ENCODE peak calls at places on chromosomes 13 and 19, in seven cellular contexts. One of them, this sample, is unnamed.

GRCh38 chr13:73708393-73708985 is 425.7 kb downstream of the KLF12 start:
- DNase-seq in fibroblast of lung: peak
- DNase-seq in effector CD4-positive, alpha-beta T cell: peak
- DNase-seq in osteocyte: no peak
- DNase-seq in nephron progenitor cell: peak
- DNase-seq in fibroblast of pulmonary artery: peak
- DNase-seq in NB4: peak
- DNase-seq in this sample: no peak

GRCh38 chr19:52297601-52298358 is 811 bp downstream of the ZNF480 start:
- DNase-seq in fibroblast of lung: peak
- DNase-seq in nephron progenitor cell: peak
- DNase-seq in effector CD4-positive, alpha-beta T cell: no peak
- DNase-seq in NB4: peak
- DNase-seq in fibroblast of pulmonary artery: peak
- DNase-seq in osteocyte: no peak
- DNase-seq in this sample: no peak

GRCh38 chr19:13155472-13156284 is 5.5 kb downstream of the IER2 start:
- DNase-seq in NB4: peak
- DNase-seq in fibroblast of pulmonary artery: peak
- DNase-seq in nephron progenitor cell: peak
- DNase-seq in fibroblast of lung: peak
- DNase-seq in osteocyte: peak
- DNase-seq in effector CD4-positive, alpha-beta T cell: peak
- DNase-seq in this sample: no peak

GRCh38 chr19:49327878-49328544 is 3.0 kb upstream of the SLC6A16 start:
- DNase-seq in fibroblast of lung: peak
- DNase-seq in osteocyte: peak
- DNase-seq in nephron progenitor cell: no peak
- DNase-seq in fibroblast of pulmonary artery: peak
- DNase-seq in effector CD4-positive, alpha-beta T cell: peak
- DNase-seq in NB4: peak
- DNase-seq in this sample: no peak

GRCh38 chr19:2877398-2878331 is 10.5 kb downstream of the ZNF556 start:
- DNase-seq in nephron progenitor cell: no peak
- DNase-seq in fibroblast of lung: no peak
- DNase-seq in osteocyte: no peak
- DNase-seq in fibroblast of pulmonary artery: no peak
- DNase-seq in NB4: no peak
- DNase-seq in effector CD4-positive, alpha-beta T cell: no peak
- DNase-seq in this sample: no peak

GRCh38 chr13:110250258-110250891 is 56.6 kb downstream of the COL4A1 start:
- DNase-seq in effector CD4-positive, alpha-beta T cell: no peak
- DNase-seq in NB4: no peak
- DNase-seq in fibroblast of lung: peak
- DNase-seq in nephron progenitor cell: no peak
- DNase-seq in osteocyte: peak
- DNase-seq in fibroblast of pulmonary artery: peak
- DNase-seq in this sample: peak

GRCh38 chr19:35545855-35546381 is 492 bp downstream of the TMEM147 start:
- DNase-seq in fibroblast of lung: peak
- DNase-seq in nephron progenitor cell: peak
- DNase-seq in NB4: peak
- DNase-seq in fibroblast of pulmonary artery: no peak
- DNase-seq in osteocyte: no peak
- DNase-seq in effector CD4-positive, alpha-beta T cell: peak
- DNase-seq in this sample: no peak

GRCh38 chr13:36752673-36753072 is 66.3 kb upstream of the RFXAP start:
- DNase-seq in fibroblast of pulmonary artery: peak
- DNase-seq in osteocyte: no peak
- DNase-seq in effector CD4-positive, alpha-beta T cell: no peak
- DNase-seq in NB4: no peak
- DNase-seq in nephron progenitor cell: no peak
- DNase-seq in fibroblast of lung: peak
- DNase-seq in this sample: no peak

GRCh38 chr19:43594710-43595604 is 977 bp downstream of the IRGQ start:
- DNase-seq in fibroblast of lung: peak
- DNase-seq in osteocyte: no peak
- DNase-seq in NB4: peak
- DNase-seq in fibroblast of pulmonary artery: peak
- DNase-seq in effector CD4-positive, alpha-beta T cell: peak
- DNase-seq in nephron progenitor cell: peak
- DNase-seq in this sample: no peak

GRCh38 chr19:51027126-51027806 is 850 bp upstream of the KLK11 start:
- DNase-seq in nephron progenitor cell: no peak
- DNase-seq in fibroblast of pulmonary artery: no peak
- DNase-seq in NB4: no peak
- DNase-seq in osteocyte: no peak
- DNase-seq in fibroblast of lung: no peak
- DNase-seq in effector CD4-positive, alpha-beta T cell: no peak
- DNase-seq in this sample: no peak

GRCh38 chr13:61751039-61751438 is 335.4 kb upstream of the PCDH20 start:
- DNase-seq in fibroblast of lung: peak
- DNase-seq in nephron progenitor cell: no peak
- DNase-seq in NB4: no peak
- DNase-seq in osteocyte: no peak
- DNase-seq in effector CD4-positive, alpha-beta T cell: no peak
- DNase-seq in fibroblast of pulmonary artery: no peak
- DNase-seq in this sample: no peak

GRCh38 chr13:35818577-35819165 is 312.5 kb downstream of the DCLK1 start:
- DNase-seq in nephron progenitor cell: no peak
- DNase-seq in osteocyte: no peak
- DNase-seq in fibroblast of lung: peak
- DNase-seq in fibroblast of pulmonary artery: peak
- DNase-seq in NB4: peak
- DNase-seq in effector CD4-positive, alpha-beta T cell: no peak
- DNase-seq in this sample: no peak

GRCh38 chr13:72384879-72385278 is 342.6 kb downstream of the MZT1 start:
- DNase-seq in fibroblast of pulmonary artery: peak
- DNase-seq in nephron progenitor cell: no peak
- DNase-seq in fibroblast of lung: peak
- DNase-seq in effector CD4-positive, alpha-beta T cell: no peak
- DNase-seq in NB4: peak
- DNase-seq in osteocyte: no peak
- DNase-seq in this sample: no peak

GRCh38 chr13:66689628-66690027 is 540.5 kb downstream of the PCDH9 start:
- DNase-seq in fibroblast of lung: peak
- DNase-seq in fibroblast of pulmonary artery: peak
- DNase-seq in effector CD4-positive, alpha-beta T cell: no peak
- DNase-seq in NB4: no peak
- DNase-seq in osteocyte: no peak
- DNase-seq in nephron progenitor cell: no peak
- DNase-seq in this sample: no peak

GRCh38 chr13:33228645-33229445 is 56.7 kb downstream of the STARD13 start:
- DNase-seq in effector CD4-positive, alpha-beta T cell: no peak
- DNase-seq in NB4: peak
- DNase-seq in fibroblast of pulmonary artery: peak
- DNase-seq in fibroblast of lung: peak
- DNase-seq in nephron progenitor cell: no peak
- DNase-seq in osteocyte: no peak
- DNase-seq in this sample: no peak

GRCh38 chr19:45809643-45810159 is 5.4 kb downstream of the RSPH6A start:
- DNase-seq in fibroblast of pulmonary artery: peak
- DNase-seq in NB4: peak
- DNase-seq in nephron progenitor cell: no peak
- DNase-seq in effector CD4-positive, alpha-beta T cell: no peak
- DNase-seq in osteocyte: no peak
- DNase-seq in fibroblast of lung: peak
- DNase-seq in this sample: no peak

GRCh38 chr13:42967660-42968059 is 24.4 kb downstream of the EPSTI1 start:
- DNase-seq in osteocyte: no peak
- DNase-seq in fibroblast of pulmonary artery: no peak
- DNase-seq in nephron progenitor cell: no peak
- DNase-seq in NB4: no peak
- DNase-seq in fibroblast of lung: no peak
- DNase-seq in effector CD4-positive, alpha-beta T cell: no peak
- DNase-seq in this sample: no peak

GRCh38 chr13:59425211-59425721 is 738.5 kb downstream of the DIAPH3 start:
- DNase-seq in fibroblast of lung: peak
- DNase-seq in effector CD4-positive, alpha-beta T cell: no peak
- DNase-seq in fibroblast of pulmonary artery: peak
- DNase-seq in osteocyte: no peak
- DNase-seq in NB4: no peak
- DNase-seq in nephron progenitor cell: no peak
- DNase-seq in this sample: no peak

GRCh38 chr13:91804724-91805123 is 406.3 kb downstream of the GPC5 start:
- DNase-seq in NB4: no peak
- DNase-seq in fibroblast of lung: no peak
- DNase-seq in fibroblast of pulmonary artery: no peak
- DNase-seq in osteocyte: no peak
- DNase-seq in effector CD4-positive, alpha-beta T cell: no peak
- DNase-seq in nephron progenitor cell: no peak
- DNase-seq in this sample: no peak

GRCh38 chr19:4654437-4655361 is 15.4 kb downstream of the TNFAIP8L1 start:
- DNase-seq in nephron progenitor cell: no peak
- DNase-seq in effector CD4-positive, alpha-beta T cell: no peak
- DNase-seq in fibroblast of lung: no peak
- DNase-seq in fibroblast of pulmonary artery: no peak
- DNase-seq in osteocyte: no peak
- DNase-seq in NB4: peak
- DNase-seq in this sample: no peak

GRCh38 chr13:38965281-38965680 is 25.4 kb downstream of the STOML3 start:
- DNase-seq in NB4: no peak
- DNase-seq in nephron progenitor cell: no peak
- DNase-seq in effector CD4-positive, alpha-beta T cell: no peak
- DNase-seq in fibroblast of pulmonary artery: no peak
- DNase-seq in fibroblast of lung: no peak
- DNase-seq in osteocyte: no peak
- DNase-seq in this sample: no peak

This sample was measured in vagina.